ENCODE peak calls at places on chromosomes 7 and 10, in ten cellular contexts. One of them, this sample, is unnamed.

GRCh38 chr7:34133356-34133982 is 228.1 kb downstream of the BMPER start:
- DNase-seq in thoracic aorta: no peak
- DNase-seq in fibroblast of lung: peak
- DNase-seq in AG10803: peak
- DNase-seq in Panc1: no peak
- DNase-seq in endothelial cell: no peak
- DNase-seq in RWPE1: peak
- DNase-seq in heart right ventricle: no peak
- DNase-seq in uterus: no peak
- DNase-seq in nephron progenitor cell: no peak
- DNase-seq in this sample: no peak

GRCh38 chr10:102621418-102622325 is 22.6 kb upstream of the TRIM8 start:
- DNase-seq in thoracic aorta: no peak
- DNase-seq in fibroblast of lung: peak
- DNase-seq in AG10803: peak
- DNase-seq in Panc1: no peak
- DNase-seq in endothelial cell: no peak
- DNase-seq in RWPE1: no peak
- DNase-seq in heart right ventricle: no peak
- DNase-seq in uterus: no peak
- DNase-seq in nephron progenitor cell: no peak
- DNase-seq in this sample: no peak

GRCh38 chr7:55200441-55200840 is 164.7 kb upstream of the LANCL2 start:
- DNase-seq in thoracic aorta: no peak
- DNase-seq in fibroblast of lung: no peak
- DNase-seq in AG10803: no peak
- DNase-seq in Panc1: no peak
- DNase-seq in endothelial cell: no peak
- DNase-seq in RWPE1: no peak
- DNase-seq in heart right ventricle: no peak
- DNase-seq in uterus: no peak
- DNase-seq in nephron progenitor cell: no peak
- DNase-seq in this sample: no peak

GRCh38 chr10:103986360-103986759 is 19.4 kb downstream of the SLK start:
- DNase-seq in thoracic aorta: no peak
- DNase-seq in fibroblast of lung: no peak
- DNase-seq in AG10803: no peak
- DNase-seq in Panc1: no peak
- DNase-seq in endothelial cell: no peak
- DNase-seq in RWPE1: no peak
- DNase-seq in heart right ventricle: no peak
- DNase-seq in uterus: no peak
- DNase-seq in nephron progenitor cell: no peak
- DNase-seq in this sample: no peak

GRCh38 chr7:14739496-14740185 is 162.9 kb downstream of the DGKB start:
- DNase-seq in thoracic aorta: no peak
- DNase-seq in fibroblast of lung: no peak
- DNase-seq in AG10803: no peak
- DNase-seq in Panc1: no peak
- DNase-seq in endothelial cell: no peak
- DNase-seq in RWPE1: no peak
- DNase-seq in heart right ventricle: no peak
- DNase-seq in uterus: no peak
- DNase-seq in nephron progenitor cell: no peak
- DNase-seq in this sample: no peak

GRCh38 chr10:79202188-79203013 is 133.6 kb downstream of the ZMIZ1 start:
- DNase-seq in thoracic aorta: no peak
- DNase-seq in fibroblast of lung: peak
- DNase-seq in AG10803: peak
- DNase-seq in Panc1: no peak
- DNase-seq in endothelial cell: peak
- DNase-seq in RWPE1: no peak
- DNase-seq in heart right ventricle: no peak
- DNase-seq in uterus: no peak
- DNase-seq in nephron progenitor cell: peak
- DNase-seq in this sample: peak

GRCh38 chr10:71816931-71817631 is 34.0 kb downstream of the PSAP start:
- DNase-seq in thoracic aorta: no peak
- DNase-seq in fibroblast of lung: no peak
- DNase-seq in AG10803: no peak
- DNase-seq in Panc1: no peak
- DNase-seq in endothelial cell: no peak
- DNase-seq in RWPE1: no peak
- DNase-seq in heart right ventricle: no peak
- DNase-seq in uterus: no peak
- DNase-seq in nephron progenitor cell: no peak
- DNase-seq in this sample: no peak

GRCh38 chr7:93914581-93915066 is 6.9 kb upstream of the GNG11 start:
- DNase-seq in thoracic aorta: no peak
- DNase-seq in fibroblast of lung: peak
- DNase-seq in AG10803: peak
- DNase-seq in Panc1: no peak
- DNase-seq in endothelial cell: no peak
- DNase-seq in RWPE1: peak
- DNase-seq in heart right ventricle: no peak
- DNase-seq in uterus: no peak
- DNase-seq in nephron progenitor cell: no peak
- DNase-seq in this sample: no peak

GRCh38 chr7:36153571-36154097 is 580 bp downstream of the EEPD1 start:
- DNase-seq in thoracic aorta: no peak
- DNase-seq in fibroblast of lung: no peak
- DNase-seq in AG10803: no peak
- DNase-seq in Panc1: no peak
- DNase-seq in endothelial cell: no peak
- DNase-seq in RWPE1: no peak
- DNase-seq in heart right ventricle: no peak
- DNase-seq in uterus: peak
- DNase-seq in nephron progenitor cell: no peak
- DNase-seq in this sample: no peak

GRCh38 chr7:112160771-112161150 is 45.4 kb downstream of the DOCK4 start:
- DNase-seq in thoracic aorta: no peak
- DNase-seq in fibroblast of lung: no peak
- DNase-seq in AG10803: no peak
- DNase-seq in Panc1: no peak
- DNase-seq in endothelial cell: no peak
- DNase-seq in RWPE1: no peak
- DNase-seq in heart right ventricle: no peak
- DNase-seq in uterus: no peak
- DNase-seq in nephron progenitor cell: no peak
- DNase-seq in this sample: no peak

GRCh38 chr10:100642295-100642994 is 102.9 kb upstream of the PAX2 start:
- DNase-seq in thoracic aorta: no peak
- DNase-seq in fibroblast of lung: no peak
- DNase-seq in AG10803: no peak
- DNase-seq in Panc1: no peak
- DNase-seq in endothelial cell: no peak
- DNase-seq in RWPE1: no peak
- DNase-seq in heart right ventricle: no peak
- DNase-seq in uterus: no peak
- DNase-seq in nephron progenitor cell: no peak
- DNase-seq in this sample: no peak

GRCh38 chr10:100634034-100634433 is 98.3 kb downstream of the HIF1AN start:
- DNase-seq in thoracic aorta: no peak
- DNase-seq in fibroblast of lung: no peak
- DNase-seq in AG10803: no peak
- DNase-seq in Panc1: no peak
- DNase-seq in endothelial cell: no peak
- DNase-seq in RWPE1: no peak
- DNase-seq in heart right ventricle: no peak
- DNase-seq in uterus: no peak
- DNase-seq in nephron progenitor cell: no peak
- DNase-seq in this sample: no peak

GRCh38 chr10:100632027-100632426 is 96.3 kb downstream of the HIF1AN start:
- DNase-seq in thoracic aorta: no peak
- DNase-seq in fibroblast of lung: no peak
- DNase-seq in AG10803: no peak
- DNase-seq in Panc1: no peak
- DNase-seq in endothelial cell: no peak
- DNase-seq in RWPE1: no peak
- DNase-seq in heart right ventricle: no peak
- DNase-seq in uterus: no peak
- DNase-seq in nephron progenitor cell: no peak
- DNase-seq in this sample: no peak

GRCh38 chr10:100636848-100637553 is 101.3 kb downstream of the HIF1AN start:
- DNase-seq in thoracic aorta: no peak
- DNase-seq in fibroblast of lung: no peak
- DNase-seq in AG10803: no peak
- DNase-seq in Panc1: no peak
- DNase-seq in endothelial cell: no peak
- DNase-seq in RWPE1: no peak
- DNase-seq in heart right ventricle: no peak
- DNase-seq in uterus: no peak
- DNase-seq in nephron progenitor cell: no peak
- DNase-seq in this sample: no peak

GRCh38 chr10:100637785-100638184 is 102.0 kb downstream of the HIF1AN start:
- DNase-seq in thoracic aorta: no peak
- DNase-seq in fibroblast of lung: no peak
- DNase-seq in AG10803: no peak
- DNase-seq in Panc1: no peak
- DNase-seq in endothelial cell: peak
- DNase-seq in RWPE1: no peak
- DNase-seq in heart right ventricle: no peak
- DNase-seq in uterus: no peak
- DNase-seq in nephron progenitor cell: peak
- DNase-seq in this sample: peak
- TF ChIP-seq CTCF in thoracic aorta: no peak
- TF ChIP-seq CTCF in fibroblast of lung: peak
- TF ChIP-seq CTCF in AG10803: peak
- TF ChIP-seq CTCF in Panc1: no peak
- TF ChIP-seq CTCF in endothelial cell: peak
- TF ChIP-seq CTCF in RWPE1: no peak
- TF ChIP-seq CTCF in heart right ventricle: no peak
- TF ChIP-seq CTCF in uterus: no peak
- TF ChIP-seq CTCF in nephron progenitor cell: peak
- TF ChIP-seq CTCF in this sample: peak

GRCh38 chr7:83941300-83941699 is 253.3 kb downstream of the SEMA3A start:
- DNase-seq in thoracic aorta: no peak
- DNase-seq in fibroblast of lung: no peak
- DNase-seq in AG10803: no peak
- DNase-seq in Panc1: no peak
- DNase-seq in endothelial cell: no peak
- DNase-seq in RWPE1: no peak
- DNase-seq in heart right ventricle: no peak
- DNase-seq in uterus: no peak
- DNase-seq in nephron progenitor cell: no peak
- DNase-seq in this sample: no peak

GRCh38 chr7:83946801-83947200 is 247.8 kb downstream of the SEMA3A start:
- DNase-seq in thoracic aorta: no peak
- DNase-seq in fibroblast of lung: no peak
- DNase-seq in AG10803: no peak
- DNase-seq in Panc1: no peak
- DNase-seq in endothelial cell: no peak
- DNase-seq in RWPE1: no peak
- DNase-seq in heart right ventricle: no peak
- DNase-seq in uterus: no peak
- DNase-seq in nephron progenitor cell: no peak
- DNase-seq in this sample: no peak

DNA sequence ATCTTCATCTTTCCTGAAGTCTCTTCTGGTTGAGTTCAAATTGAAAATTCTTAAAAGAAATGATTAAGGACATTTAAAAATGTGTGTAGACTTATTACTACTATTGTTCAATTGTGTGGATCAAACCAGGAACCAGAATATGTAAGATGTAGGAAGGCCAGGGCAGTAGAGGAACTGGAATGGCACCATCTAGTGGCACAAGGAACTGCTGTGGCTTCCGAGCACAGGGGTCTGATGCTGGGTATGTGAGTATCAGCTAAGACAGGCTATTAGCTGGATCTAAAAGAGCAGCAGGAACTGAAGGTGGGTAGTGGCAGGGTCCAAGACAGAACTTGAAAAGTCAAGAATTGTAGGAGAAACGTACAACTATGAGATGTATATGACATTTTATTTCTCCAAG is 247.3 kb downstream of the SEMA3A start:
- DNase-seq in thoracic aorta: no peak
- DNase-seq in fibroblast of lung: no peak
- DNase-seq in AG10803: no peak
- DNase-seq in Panc1: no peak
- DNase-seq in endothelial cell: peak
- DNase-seq in RWPE1: no peak
- DNase-seq in heart right ventricle: no peak
- DNase-seq in uterus: no peak
- DNase-seq in nephron progenitor cell: peak
- DNase-seq in this sample: peak
- TF ChIP-seq CTCF in thoracic aorta: no peak
- TF ChIP-seq CTCF in fibroblast of lung: peak
- TF ChIP-seq CTCF in AG10803: peak
- TF ChIP-seq CTCF in Panc1: peak
- TF ChIP-seq CTCF in endothelial cell: no peak
- TF ChIP-seq CTCF in RWPE1: peak
- TF ChIP-seq CTCF in heart right ventricle: no peak
- TF ChIP-seq CTCF in uterus: no peak
- TF ChIP-seq CTCF in nephron progenitor cell: peak
- TF ChIP-seq CTCF in this sample: peak

DNA sequence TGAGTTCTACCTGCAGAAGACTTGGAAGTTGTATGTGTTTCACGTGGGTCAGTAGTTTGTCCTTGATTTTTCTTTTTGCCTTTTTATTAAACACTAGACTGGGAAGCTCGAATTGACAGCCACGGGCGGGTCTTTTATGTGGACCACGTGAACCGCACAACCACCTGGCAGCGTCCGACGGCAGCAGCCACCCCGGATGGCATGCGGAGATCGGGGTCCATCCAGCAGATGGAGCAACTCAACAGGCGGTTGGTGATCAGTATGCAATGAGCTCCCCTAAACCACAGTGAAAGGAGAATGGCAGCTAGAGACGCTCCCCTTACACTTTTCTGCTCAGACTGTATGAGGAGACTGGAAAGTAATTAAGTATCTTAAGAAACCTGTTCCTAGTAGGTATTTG is 126.7 kb upstream of the STK17A start:
- DNase-seq in thoracic aorta: no peak
- DNase-seq in fibroblast of lung: no peak
- DNase-seq in AG10803: no peak
- DNase-seq in Panc1: no peak
- DNase-seq in endothelial cell: no peak
- DNase-seq in RWPE1: no peak
- DNase-seq in heart right ventricle: no peak
- DNase-seq in uterus: no peak
- DNase-seq in nephron progenitor cell: no peak
- DNase-seq in this sample: no peak
- TF ChIP-seq CTCF in thoracic aorta: no peak
- TF ChIP-seq CTCF in fibroblast of lung: no peak
- TF ChIP-seq CTCF in AG10803: no peak
- TF ChIP-seq CTCF in Panc1: no peak
- TF ChIP-seq CTCF in endothelial cell: no peak
- TF ChIP-seq CTCF in RWPE1: no peak
- TF ChIP-seq CTCF in heart right ventricle: peak
- TF ChIP-seq CTCF in uterus: no peak
- TF ChIP-seq CTCF in nephron progenitor cell: no peak
- TF ChIP-seq CTCF in this sample: no peak

DNA sequence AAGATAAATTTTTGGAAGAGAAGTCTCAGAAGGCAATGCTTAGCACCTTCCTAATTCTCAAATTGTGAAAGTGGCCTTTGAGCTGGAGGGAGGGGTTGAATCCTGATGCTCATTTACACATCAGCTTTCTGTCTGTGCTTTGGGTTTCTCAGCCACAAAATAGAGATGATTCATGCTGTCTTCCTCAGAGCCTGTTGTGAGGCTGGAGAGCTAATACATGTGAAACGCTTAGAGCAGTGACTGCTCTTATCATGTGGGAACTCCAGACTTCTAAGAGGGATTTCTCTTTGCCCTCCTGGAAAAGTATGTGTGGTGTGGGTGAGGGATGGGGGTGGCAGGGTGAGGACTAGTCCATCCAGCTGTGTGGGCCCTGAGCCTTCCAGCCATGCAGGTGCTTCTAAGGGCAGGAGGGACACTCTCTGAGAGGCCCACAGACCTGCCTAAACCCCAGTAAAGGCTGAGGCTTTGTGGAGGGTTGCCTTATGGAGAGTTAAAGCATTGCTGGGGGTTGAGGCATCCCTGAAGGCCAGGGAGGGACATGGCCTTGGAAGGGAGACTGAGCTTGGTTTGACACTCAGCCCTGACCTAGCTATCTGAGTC is 4.8 kb upstream of the EVX1 start:
- DNase-seq in thoracic aorta: no peak
- DNase-seq in fibroblast of lung: no peak
- DNase-seq in AG10803: peak
- DNase-seq in Panc1: no peak
- DNase-seq in endothelial cell: no peak
- DNase-seq in RWPE1: peak
- DNase-seq in heart right ventricle: no peak
- DNase-seq in uterus: no peak
- DNase-seq in nephron progenitor cell: no peak
- DNase-seq in this sample: no peak
- TF ChIP-seq CTCF in thoracic aorta: no peak
- TF ChIP-seq CTCF in fibroblast of lung: no peak
- TF ChIP-seq CTCF in AG10803: no peak
- TF ChIP-seq CTCF in Panc1: no peak
- TF ChIP-seq CTCF in endothelial cell: no peak
- TF ChIP-seq CTCF in RWPE1: no peak
- TF ChIP-seq CTCF in heart right ventricle: no peak
- TF ChIP-seq CTCF in uterus: no peak
- TF ChIP-seq CTCF in nephron progenitor cell: no peak
- TF ChIP-seq CTCF in this sample: no peak